ENCODE peak calls at places on chromosomes 12 and 14, in ten cellular contexts. F is pancreas; M is mucosa of descending colon; V is CD8-positive, alpha-beta T cell; H is GM12878; D is colonic mucosa; E is heart left ventricle; Y is breast epithelium; R is CD8-positive, alpha-beta memory T cell; B is left ventricle myocardium inferior. X is an unnamed sample.

GRCh38 chr14:102517412-102518062 is 8.0 kb upstream of the ANKRD9 start:
- DNase-seq in Y (no peak), F (no peak), H (no peak), V (no peak), M (peak; percentile 66), D (no peak), R (no peak), B (no peak), E (peak; percentile 45), X (peak; percentile 76)

GRCh38 chr14:33404054-33404453 is 465.4 kb downstream of the NPAS3 start:
- DNase-seq in B (no peak), H (no peak), Y (no peak), M (no peak), V (no peak), F (no peak), E (no peak), D (no peak), R (no peak), X (no peak)

GRCh38 chr14:45211295-45211694 is 41.7 kb downstream of the MIS18BP1 start:
- DNase-seq in V (no peak), M (no peak), Y (no peak), F (no peak), R (no peak), E (no peak), B (no peak), H (no peak), D (no peak), X (no peak)

GRCh38 chr12:99529966-99530365 is 117.6 kb upstream of the GARIN6 start:
- DNase-seq in R (no peak), F (no peak), M (no peak), H (peak; percentile 62), V (no peak), Y (no peak), D (no peak), E (no peak), B (no peak), X (no peak)

GRCh38 chr12:42588981-42589464 is 523 bp downstream of the PRICKLE1 start:
- DNase-seq in V (no peak), D (no peak), E (peak; percentile 60), H (no peak), M (peak; percentile 45), Y (no peak), B (peak; percentile 34), F (no peak), R (no peak), X (peak; percentile 91)

GRCh38 chr12:15855646-15856045 is 26.5 kb upstream of the STRAP start:
- DNase-seq in Y (no peak), D (no peak), V (no peak), E (no peak), F (no peak), R (no peak), M (no peak), B (no peak), H (no peak), X (no peak)

GRCh38 chr12:124207617-124208016 is 87.3 kb upstream of the RFLNA start:
- DNase-seq in V (no peak), R (no peak), B (no peak), F (no peak), E (no peak), H (no peak), M (no peak), D (no peak), Y (no peak), X (peak; percentile 48)

GRCh38 chr14:40221428-40221827 is 789.2 kb upstream of the FBXO33 start:
- DNase-seq in F (no peak), E (no peak), Y (no peak), V (no peak), H (no peak), B (no peak), R (no peak), D (no peak), M (no peak), X (no peak)

GRCh38 chr14:24198845-24199524 is 3.7 kb upstream of the TM9SF1 start:
- DNase-seq in V (no peak), F (no peak), H (no peak), R (no peak), D (no peak), M (no peak), E (no peak), B (no peak), Y (no peak), X (no peak)

GRCh38 chr12:54272214-54272613 is 7.7 kb downstream of the CBX5 start:
- DNase-seq in H (no peak), R (no peak), D (no peak), E (no peak), V (no peak), B (no peak), M (no peak), Y (no peak), F (no peak), X (no peak)

GRCh38 chr14:102731101-102731870 is 46.0 kb upstream of the TRAF3 start:
- DNase-seq in Y (no peak), F (no peak), V (no peak), E (no peak), H (no peak), M (no peak), B (no peak), R (no peak), D (no peak), X (peak; percentile 50)

GRCh38 chr12:83150465-83151189 is 463.9 kb downstream of the TMTC2 start:
- DNase-seq in H (no peak), B (no peak), R (no peak), M (no peak), Y (no peak), D (no peak), V (no peak), F (no peak), E (no peak), X (no peak)

GRCh38 chr14:33126433-33126832 is 187.8 kb downstream of the NPAS3 start:
- DNase-seq in B (no peak), R (no peak), V (no peak), F (no peak), D (no peak), E (no peak), H (no peak), Y (no peak), M (no peak), X (no peak)

GRCh38 chr12:104712968-104713367 is 245.1 kb downstream of the SLC41A2 start:
- DNase-seq in F (no peak), H (no peak), R (no peak), Y (no peak), V (no peak), E (no peak), D (no peak), B (no peak), M (no peak), X (no peak)

GRCh38 chr12:132146772-132147422 is 2.6 kb downstream of the NOC4L start:
- DNase-seq in B (peak; percentile 11), E (no peak), V (no peak), Y (no peak), M (peak; percentile 41), R (no peak), H (no peak), F (no peak), D (no peak), X (no peak)

DNA sequence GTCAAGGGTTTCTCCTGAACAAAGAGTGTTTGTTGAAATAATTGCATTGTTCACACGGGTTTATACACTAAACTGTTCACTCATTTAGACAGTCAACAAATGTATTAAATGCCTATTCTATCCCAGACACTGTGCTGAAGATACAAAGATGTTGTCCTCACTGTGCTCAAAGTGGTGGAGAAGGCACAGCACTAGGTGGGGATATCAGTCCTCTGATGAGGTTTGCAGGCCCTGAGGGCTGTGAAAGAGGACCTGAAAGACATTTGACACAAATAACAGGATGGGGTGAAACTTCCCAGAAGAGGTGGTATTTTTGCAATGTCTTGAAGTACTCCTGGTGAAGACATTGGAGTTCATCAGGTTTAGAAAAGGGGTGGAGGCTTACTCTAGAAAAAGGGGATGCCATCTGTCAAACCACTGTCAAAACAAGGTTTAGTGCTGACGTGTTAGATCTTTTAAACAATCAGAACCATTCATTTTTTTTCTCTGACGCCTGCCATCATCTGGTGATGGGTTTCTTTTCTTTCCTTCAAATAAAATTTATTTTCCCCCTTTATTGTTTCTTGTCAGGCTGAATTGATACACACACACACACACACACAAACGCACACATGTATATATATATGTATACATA is 69.5 kb downstream of the ACSS3 start:
- DNase-seq in H (no peak), D (no peak), F (no peak), E (no peak), B (no peak), V (no peak), Y (no peak), R (no peak), M (no peak), X (no peak)
- H3K4me1 ChIP-seq in H (no peaks in the 10 kb centered on the region), D (no peaks in the 10 kb centered on the region), F (peaks cover 5% of the 10 kb centered on the region), E (no peaks in the 10 kb centered on the region), B (no peaks in the 10 kb centered on the region), V (no peaks in the 10 kb centered on the region), Y (no peaks in the 10 kb centered on the region), R (no peaks in the 10 kb centered on the region), M (no peaks in the 10 kb centered on the region), X (no peaks in the 10 kb centered on the region)

GRCh38 chr14:91360490-91361235 is 57.0 kb downstream of the CCDC88C start:
- DNase-seq in F (no peak), Y (no peak), B (no peak), D (no peak), R (no peak), V (no peak), H (no peak), M (no peak), E (no peak), X (no peak)
- H3K4me1 ChIP-seq in F (no peaks in the 10 kb centered on the region), Y (no peaks in the 10 kb centered on the region), B (no peaks in the 10 kb centered on the region), D (no peaks in the 10 kb centered on the region), R (peaks cover 70% of the 10 kb centered on the region), V (peaks cover 79% of the 10 kb centered on the region), H (peaks cover 59% of the 10 kb centered on the region), M (peaks cover 14% of the 10 kb centered on the region), E (no peaks in the 10 kb centered on the region), X (no peaks in the 10 kb centered on the region)

DNA sequence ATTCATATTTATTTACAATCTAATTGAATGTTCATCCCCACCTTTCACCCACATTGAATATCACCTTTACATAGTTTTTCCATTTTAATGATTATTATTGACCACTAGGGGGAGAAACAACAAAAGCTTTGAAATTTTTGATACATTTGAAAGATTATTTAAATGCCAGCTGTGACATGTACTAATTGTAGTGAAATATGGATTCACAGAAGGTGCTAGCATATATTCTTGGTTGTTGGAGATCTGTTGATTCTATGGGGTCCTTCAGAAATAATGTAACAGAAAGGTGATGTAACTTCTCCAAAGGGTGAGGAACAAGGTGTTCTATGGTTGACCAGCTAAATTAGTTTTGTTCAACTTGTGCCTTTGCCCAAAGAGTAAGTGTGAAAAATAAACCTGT is 22.4 kb upstream of the GPR33 start:
- DNase-seq in M (no peak), V (no peak), B (no peak), Y (no peak), H (no peak), R (no peak), D (no peak), F (no peak), E (no peak), X (no peak)
- H3K4me1 ChIP-seq in M (no peaks in the 10 kb centered on the region), V (no peaks in the 10 kb centered on the region), B (peaks cover 16% of the 10 kb centered on the region), Y (no peaks in the 10 kb centered on the region), H (no peaks in the 10 kb centered on the region), R (no peaks in the 10 kb centered on the region), D (no peaks in the 10 kb centered on the region), F (no peaks in the 10 kb centered on the region), E (peaks cover 13% of the 10 kb centered on the region), X (no peaks in the 10 kb centered on the region)

DNA sequence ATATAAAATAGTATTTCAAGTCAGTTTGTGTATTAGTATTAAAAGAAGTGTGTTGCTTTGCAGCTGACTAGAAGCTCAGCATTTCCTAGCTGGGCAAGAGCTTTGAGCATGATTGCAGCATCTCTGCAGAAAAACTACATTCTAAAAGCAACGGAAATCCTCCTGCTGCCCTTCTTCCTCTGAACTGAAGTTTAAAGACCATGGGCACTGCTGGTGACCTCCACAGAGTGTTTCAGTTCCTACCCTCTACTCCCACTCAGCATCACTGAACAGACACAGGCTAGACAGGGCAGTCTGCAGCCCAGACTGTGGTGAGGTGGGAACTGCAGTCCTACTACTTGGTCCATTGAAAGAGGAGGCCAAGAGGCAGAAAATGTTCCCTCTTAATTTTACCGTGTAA is 59.0 kb downstream of the FAR2 start:
- DNase-seq in E (no peak), R (no peak), V (no peak), F (peak; percentile 15), Y (no peak), B (no peak), D (no peak), H (no peak), M (no peak), X (no peak)
- H3K4me1 ChIP-seq in E (peaks cover 11% of the 10 kb centered on the region), R (no peaks in the 10 kb centered on the region), V (no peaks in the 10 kb centered on the region), F (no peaks in the 10 kb centered on the region), Y (no peaks in the 10 kb centered on the region), B (peaks cover 24% of the 10 kb centered on the region), D (peaks cover 7% of the 10 kb centered on the region), H (no peaks in the 10 kb centered on the region), M (peaks cover 18% of the 10 kb centered on the region), X (no peaks in the 10 kb centered on the region)